ENCODE peak calls at places on chromosomes 2 and 18, in five cellular contexts. H is fibroblast of lung, M is H9, W is HCT116, I is GM23338. N is an unnamed sample.

GRCh38 chr2:157592983-157593382 is 35.7 kb downstream of the ACVR1C start:
- DNase-seq in H (peak), M (no peak), W (no peak), I (no peak), N (no peak)

GRCh38 chr18:24986611-24987270 is 365.2 kb downstream of the ZNF521 start:
- DNase-seq in H (peak), M (no peak), W (no peak), I (peak), N (no peak)

GRCh38 chr2:134927195-134927594 is 8.6 kb downstream of the CCNT2 start:
- DNase-seq in H (peak), M (no peak), W (no peak), I (no peak), N (no peak)

GRCh38 chr2:120552800-120553471 is 182.7 kb upstream of the GLI2 start:
- DNase-seq in H (peak), M (peak), W (peak), I (peak), N (no peak)

GRCh38 chr2:8049851-8050571 is 631.8 kb upstream of the ID2 start:
- DNase-seq in H (no peak), M (no peak), W (no peak), I (no peak), N (no peak)

GRCh38 chr2:186486651-186487647 is 889 bp downstream of the ZC3H15 start:
- DNase-seq in H (peak), M (no peak), W (no peak), I (no peak), N (no peak)

GRCh38 chr2:96868555-96869280 is 1.2 kb downstream of the SEMA4C start:
- DNase-seq in H (peak), M (peak), W (peak), I (peak), N (peak)

GRCh38 chr2:23042176-23042909 is 342.6 kb upstream of the KLHL29 start:
- DNase-seq in H (no peak), M (no peak), W (no peak), I (no peak), N (no peak)

GRCh38 chr18:62987035-62987830 is 271.9 kb downstream of the PHLPP1 start:
- DNase-seq in H (no peak), M (no peak), W (no peak), I (no peak), N (no peak)

GRCh38 chr2:205612661-205613060 is 69.6 kb upstream of the NRP2 start:
- DNase-seq in H (peak), M (no peak), W (no peak), I (no peak), N (no peak)

GRCh38 chr2:218605438-218605837 is 2.3 kb upstream of the PLCD4 start:
- DNase-seq in H (peak), M (no peak), W (no peak), I (no peak), N (no peak)

GRCh38 chr2:157339965-157340655 is 14.5 kb upstream of the ERMN start:
- DNase-seq in H (peak), M (no peak), W (no peak), I (no peak), N (no peak)

GRCh38 chr2:209872675-209873074 is 101.0 kb downstream of the UNC80 start:
- DNase-seq in H (peak), M (peak), W (no peak), I (peak), N (peak)

GRCh38 chr18:54774971-54775665 is 53.2 kb upstream of the RAB27B start:
- DNase-seq in H (peak), M (no peak), W (no peak), I (no peak), N (no peak)
- H2AFZ ChIP-seq in H (no peak), M (no peak), W (peak), I (peak), N (peak)

GRCh38 chr2:2542966-2543555 is 212.0 kb upstream of the MYT1L start:
- DNase-seq in H (no peak), M (peak), W (no peak), I (peak), N (no peak)
- H2AFZ ChIP-seq in H (no peak), M (no peak), W (no peak), I (no peak), N (no peak)

DNA sequence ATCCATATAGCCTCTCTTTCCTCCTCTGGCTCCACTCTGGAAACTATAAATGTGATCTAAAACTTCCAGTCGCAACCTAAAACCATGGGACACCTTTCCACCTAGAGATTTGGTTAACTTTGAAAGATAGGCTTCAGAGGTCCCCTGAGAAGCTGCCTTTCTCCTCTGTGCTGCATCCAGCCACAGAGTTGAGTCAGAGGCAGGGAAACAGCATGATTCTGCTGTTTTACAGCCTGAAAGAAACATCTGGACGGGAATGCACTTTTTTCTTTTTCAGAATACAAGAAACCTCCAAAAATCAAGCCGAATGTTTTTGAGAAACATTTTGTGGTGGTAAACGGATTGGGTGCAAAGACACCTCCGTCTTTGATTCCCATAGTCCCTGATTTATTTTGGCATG is 31.0 kb downstream of the SLC4A3 start:
- DNase-seq in H (peak), M (no peak), W (no peak), I (no peak), N (no peak)
- H2AFZ ChIP-seq in H (no peak), M (no peak), W (no peak), I (peak), N (peak)

GRCh38 chr2:169822785-169823392 is 1.8 kb downstream of the METTL5 start:
- DNase-seq in H (no peak), M (no peak), W (no peak), I (no peak), N (peak)

GRCh38 chr2:169824373-169825333 is at the start of gene METTL5:
- DNase-seq in H (peak), M (peak), W (peak), I (peak), N (peak)

GRCh38 chr2:169827272-169828140 is at the start of gene UBR3:
- DNase-seq in H (peak), M (peak), W (peak), I (peak), N (peak)

GRCh38 chr2:169822036-169822435 is 2.7 kb downstream of the METTL5 start:
- DNase-seq in H (peak), M (no peak), W (no peak), I (no peak), N (no peak)

GRCh38 chr2:169823996-169824372 is 721 bp downstream of the METTL5 start:
- DNase-seq in H (no peak), M (no peak), W (no peak), I (no peak), N (peak)
- H2AFZ ChIP-seq in H (no peak), M (peak), W (no peak), I (peak), N (peak)

GRCh38 chr2:47257837-47258436 is 102.8 kb upstream of the STPG4 start:
- DNase-seq in H (no peak), M (no peak), W (no peak), I (no peak), N (no peak)
- H2AFZ ChIP-seq in H (no peak), M (no peak), W (no peak), I (no peak), N (no peak)

DNA sequence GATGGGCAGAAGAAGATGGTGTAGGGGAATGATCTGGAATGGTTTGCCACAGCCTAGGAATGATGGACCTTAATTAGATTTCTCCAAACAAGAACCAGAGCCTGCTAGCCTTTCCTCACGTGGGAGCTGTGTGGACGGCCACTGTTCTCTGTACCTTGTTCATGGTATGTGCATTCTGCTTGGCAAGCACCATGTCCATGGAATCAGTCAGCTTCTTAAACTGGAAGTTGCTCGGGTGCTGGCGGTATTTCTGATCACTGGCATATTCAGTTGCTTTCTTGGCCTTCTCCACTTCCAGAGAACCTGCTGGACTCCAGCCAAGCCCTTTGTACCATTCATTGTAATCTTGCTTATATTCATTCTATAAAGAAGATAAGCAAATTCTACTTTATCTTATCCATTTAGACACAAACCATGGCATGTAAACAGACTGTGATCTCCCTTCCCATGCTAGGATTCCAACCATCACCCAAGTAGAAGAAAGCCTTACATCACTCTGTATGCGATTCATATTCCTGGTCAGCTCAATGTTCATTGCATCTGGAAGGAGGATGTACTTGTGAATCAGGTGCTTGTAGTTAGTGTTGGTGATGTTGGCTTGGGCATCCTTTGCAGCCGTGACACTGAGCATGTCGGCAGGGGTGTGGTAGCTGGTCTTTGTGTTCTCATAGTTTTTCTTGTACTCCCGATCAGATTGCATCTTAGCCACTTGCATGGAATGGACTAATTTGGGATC is 78.4 kb downstream of the NEB start:
- DNase-seq in H (no peak), M (no peak), W (no peak), I (no peak), N (no peak)
- H2AFZ ChIP-seq in H (no peak), M (no peak), W (no peak), I (no peak), N (no peak)

GRCh38 chr2:6342273-6342920 is 523.3 kb downstream of the CMPK2 start:
- DNase-seq in H (no peak), M (no peak), W (no peak), I (no peak), N (no peak)
- H2AFZ ChIP-seq in H (no peak), M (no peak), W (no peak), I (no peak), N (no peak)

DNA sequence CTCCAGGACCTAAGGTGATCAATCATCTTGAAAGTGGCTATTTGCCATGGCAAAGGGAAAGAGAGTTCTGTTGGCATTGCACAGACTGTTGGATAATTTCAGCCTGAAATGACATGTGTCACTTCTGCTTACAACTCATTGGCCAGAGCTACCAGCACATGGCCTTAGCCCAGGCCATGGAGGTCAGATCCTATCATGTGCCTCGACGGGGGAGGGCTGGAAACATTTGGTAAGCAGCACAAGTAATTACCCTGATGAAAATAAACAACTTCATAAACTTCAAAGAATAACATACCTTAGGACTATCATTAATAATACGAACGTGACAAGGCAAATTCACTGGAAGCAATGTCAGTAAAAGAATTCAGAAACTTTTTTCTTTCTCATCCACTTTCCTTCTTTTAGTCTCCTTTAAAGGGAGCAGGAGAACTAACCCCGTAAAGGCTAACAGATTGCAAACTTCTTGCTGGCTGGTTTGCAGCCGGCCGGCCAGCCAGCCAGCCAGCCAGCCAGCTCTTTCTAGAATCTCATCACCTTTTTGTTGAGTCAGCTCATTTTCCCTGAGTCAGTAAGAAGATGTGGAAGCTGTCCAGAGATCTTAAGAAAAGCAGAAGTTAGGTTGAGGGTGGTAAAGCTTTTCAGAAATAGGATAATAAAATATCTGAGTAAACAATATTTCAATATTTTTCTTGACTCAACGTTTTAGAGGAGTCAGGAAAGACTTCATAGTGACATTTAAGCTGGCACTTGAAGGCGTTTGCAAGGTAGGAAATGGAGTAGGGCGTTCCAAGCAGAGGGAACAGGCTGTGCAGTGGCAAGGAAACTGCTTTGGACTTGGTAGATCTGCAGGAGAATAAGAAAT is 31.9 kb downstream of the CNRIP1 start:
- DNase-seq in H (peak), M (no peak), W (no peak), I (peak), N (no peak)
- H2AFZ ChIP-seq in H (no peak), M (no peak), W (no peak), I (peak), N (no peak)

N was measured in osteoblast.